ENCODE peak calls at places on chromosomes 7 and 10, in seven cellular contexts. One of them, this sample, is unnamed.

GRCh38 chr10:68516766-68517165 is 10.6 kb downstream of the SLC25A16 start:
- DNase-seq in mammary epithelial cell: no peak
- DNase-seq in body of pancreas: no peak
- DNase-seq in ovary: no peak
- DNase-seq in ascending aorta: no peak
- DNase-seq in AG04450: peak; percentile 24
- DNase-seq in A549: no peak
- DNase-seq in this sample: peak; percentile 37

GRCh38 chr7:154882931-154883474 is 119.9 kb downstream of the PAXIP1 start:
- DNase-seq in A549: no peak
- DNase-seq in ovary: no peak
- DNase-seq in body of pancreas: no peak
- DNase-seq in AG04450: no peak
- DNase-seq in mammary epithelial cell: no peak
- DNase-seq in ascending aorta: no peak
- DNase-seq in this sample: no peak

GRCh38 chr10:22503315-22504090 is 158.2 kb downstream of the SPAG6 start:
- DNase-seq in mammary epithelial cell: peak; percentile 43
- DNase-seq in ascending aorta: no peak
- DNase-seq in ovary: no peak
- DNase-seq in AG04450: no peak
- DNase-seq in A549: peak; percentile 12
- DNase-seq in body of pancreas: no peak
- DNase-seq in this sample: no peak

GRCh38 chr10:14838582-14839304 is 637 bp downstream of the HSPA14 start:
- DNase-seq in AG04450: no peak
- DNase-seq in ascending aorta: no peak
- DNase-seq in mammary epithelial cell: peak; percentile 17
- DNase-seq in ovary: peak; percentile 42
- DNase-seq in body of pancreas: peak; percentile 32
- DNase-seq in A549: peak; percentile 41
- DNase-seq in this sample: no peak

GRCh38 chr10:60395711-60396110 is 6.0 kb upstream of the ANK3 start:
- DNase-seq in AG04450: no peak
- DNase-seq in mammary epithelial cell: no peak
- DNase-seq in body of pancreas: no peak
- DNase-seq in ovary: no peak
- DNase-seq in ascending aorta: no peak
- DNase-seq in A549: no peak
- DNase-seq in this sample: no peak

GRCh38 chr10:129057856-129058663 is 409.0 kb upstream of the MGMT start:
- DNase-seq in AG04450: no peak
- DNase-seq in ovary: no peak
- DNase-seq in A549: no peak
- DNase-seq in body of pancreas: no peak
- DNase-seq in ascending aorta: no peak
- DNase-seq in mammary epithelial cell: no peak
- DNase-seq in this sample: no peak

GRCh38 chr10:122435212-122435827 is 19.1 kb upstream of the ARMS2 start:
- DNase-seq in A549: peak; percentile 36
- DNase-seq in ascending aorta: no peak
- DNase-seq in mammary epithelial cell: no peak
- DNase-seq in AG04450: no peak
- DNase-seq in ovary: no peak
- DNase-seq in body of pancreas: no peak
- DNase-seq in this sample: no peak

GRCh38 chr10:80264081-80265056 is 25.1 kb downstream of the MAT1A start:
- DNase-seq in ovary: no peak
- DNase-seq in A549: no peak
- DNase-seq in body of pancreas: no peak
- DNase-seq in mammary epithelial cell: no peak
- DNase-seq in ascending aorta: no peak
- DNase-seq in AG04450: no peak
- DNase-seq in this sample: no peak

GRCh38 chr7:114922652-114923402 is 933 bp downstream of the MDFIC start:
- DNase-seq in AG04450: no peak
- DNase-seq in ascending aorta: no peak
- DNase-seq in ovary: peak; percentile 25
- DNase-seq in mammary epithelial cell: peak; percentile 64
- DNase-seq in body of pancreas: peak; percentile 49
- DNase-seq in A549: peak; percentile 53
- DNase-seq in this sample: no peak

GRCh38 chr10:26380815-26381214 is 57.3 kb upstream of the APBB1IP start:
- DNase-seq in AG04450: no peak
- DNase-seq in ovary: no peak
- DNase-seq in body of pancreas: no peak
- DNase-seq in mammary epithelial cell: no peak
- DNase-seq in A549: peak; percentile 3
- DNase-seq in ascending aorta: no peak
- DNase-seq in this sample: no peak

GRCh38 chr10:114115661-114116060 is 58.3 kb downstream of the CCDC186 start:
- DNase-seq in ovary: no peak
- DNase-seq in AG04450: no peak
- DNase-seq in A549: no peak
- DNase-seq in ascending aorta: no peak
- DNase-seq in mammary epithelial cell: no peak
- DNase-seq in body of pancreas: no peak
- DNase-seq in this sample: no peak

GRCh38 chr7:98880485-98880884 is 2.2 kb downstream of the TRRAP start:
- DNase-seq in mammary epithelial cell: no peak
- DNase-seq in ascending aorta: no peak
- DNase-seq in A549: no peak
- DNase-seq in body of pancreas: no peak
- DNase-seq in ovary: no peak
- DNase-seq in AG04450: no peak
- DNase-seq in this sample: no peak

GRCh38 chr10:63977329-63977923 is 456.2 kb downstream of the REEP3 start:
- DNase-seq in ovary: no peak
- DNase-seq in body of pancreas: peak; percentile 33
- DNase-seq in mammary epithelial cell: peak; percentile 45
- DNase-seq in A549: peak; percentile 40
- DNase-seq in AG04450: no peak
- DNase-seq in ascending aorta: no peak
- DNase-seq in this sample: no peak

GRCh38 chr10:27258492-27258837 is 17.9 kb upstream of the ACBD5 start:
- DNase-seq in ascending aorta: no peak
- DNase-seq in AG04450: no peak
- DNase-seq in A549: no peak
- DNase-seq in body of pancreas: no peak
- DNase-seq in mammary epithelial cell: no peak
- DNase-seq in ovary: no peak
- DNase-seq in this sample: no peak

GRCh38 chr7:25083201-25083600 is 41.9 kb downstream of the CYCS start:
- DNase-seq in AG04450: no peak
- DNase-seq in mammary epithelial cell: peak; percentile 57
- DNase-seq in ascending aorta: no peak
- DNase-seq in body of pancreas: no peak
- DNase-seq in A549: no peak
- DNase-seq in ovary: no peak
- DNase-seq in this sample: no peak

GRCh38 chr10:118175148-118175547 is 128.4 kb upstream of the RAB11FIP2 start:
- DNase-seq in mammary epithelial cell: no peak
- DNase-seq in A549: no peak
- DNase-seq in AG04450: no peak
- DNase-seq in body of pancreas: no peak
- DNase-seq in ovary: no peak
- DNase-seq in ascending aorta: no peak
- DNase-seq in this sample: no peak

GRCh38 chr10:21750424-21750823 is 216.4 kb downstream of the MLLT10 start:
- DNase-seq in ovary: no peak
- DNase-seq in ascending aorta: no peak
- DNase-seq in AG04450: no peak
- DNase-seq in body of pancreas: no peak
- DNase-seq in mammary epithelial cell: no peak
- DNase-seq in A549: no peak
- DNase-seq in this sample: no peak

GRCh38 chr10:68550747-68551411 is 9.3 kb upstream of the TET1 start:
- DNase-seq in ascending aorta: no peak
- DNase-seq in A549: peak; percentile 70
- DNase-seq in ovary: peak; percentile 66
- DNase-seq in AG04450: peak; percentile 55
- DNase-seq in body of pancreas: peak; percentile 70
- DNase-seq in mammary epithelial cell: peak; percentile 63
- DNase-seq in this sample: no peak

GRCh38 chr7:84139986-84140729 is 54.4 kb downstream of the SEMA3A start:
- DNase-seq in body of pancreas: no peak
- DNase-seq in ascending aorta: no peak
- DNase-seq in mammary epithelial cell: no peak
- DNase-seq in ovary: no peak
- DNase-seq in AG04450: no peak
- DNase-seq in A549: no peak
- DNase-seq in this sample: no peak

GRCh38 chr7:85004402-85004801 is 182.5 kb downstream of the SEMA3D start:
- DNase-seq in body of pancreas: no peak
- DNase-seq in ascending aorta: no peak
- DNase-seq in AG04450: no peak
- DNase-seq in ovary: no peak
- DNase-seq in mammary epithelial cell: no peak
- DNase-seq in A549: no peak
- DNase-seq in this sample: no peak

GRCh38 chr7:47979145-47979831 is at the start of gene HUS1:
- DNase-seq in mammary epithelial cell: peak; percentile 85
- DNase-seq in A549: peak; percentile 90
- DNase-seq in body of pancreas: peak; percentile 94
- DNase-seq in AG04450: peak; percentile 59
- DNase-seq in ascending aorta: peak; percentile 71
- DNase-seq in ovary: peak; percentile 89
- DNase-seq in this sample: no peak

GRCh38 chr10:57654856-57655255 is 612.8 kb downstream of the IPMK start:
- DNase-seq in ovary: no peak
- DNase-seq in body of pancreas: no peak
- DNase-seq in AG04450: no peak
- DNase-seq in mammary epithelial cell: no peak
- DNase-seq in A549: no peak
- DNase-seq in ascending aorta: no peak
- DNase-seq in this sample: no peak

GRCh38 chr7:434891-435486 is 84.7 kb downstream of the PDGFA start:
- DNase-seq in body of pancreas: no peak
- DNase-seq in ascending aorta: no peak
- DNase-seq in A549: no peak
- DNase-seq in ovary: no peak
- DNase-seq in AG04450: no peak
- DNase-seq in mammary epithelial cell: no peak
- DNase-seq in this sample: no peak

GRCh38 chr10:79390551-79391229 is 43.4 kb downstream of the PPIF start:
- DNase-seq in ovary: peak; percentile 64
- DNase-seq in A549: no peak
- DNase-seq in mammary epithelial cell: no peak
- DNase-seq in AG04450: no peak
- DNase-seq in ascending aorta: peak; percentile 4
- DNase-seq in body of pancreas: no peak
- DNase-seq in this sample: no peak

GRCh38 chr7:82506208-82506607 is 62.6 kb upstream of the CACNA2D1 start:
- DNase-seq in ascending aorta: no peak
- DNase-seq in A549: no peak
- DNase-seq in ovary: no peak
- DNase-seq in body of pancreas: no peak
- DNase-seq in AG04450: no peak
- DNase-seq in mammary epithelial cell: no peak
- DNase-seq in this sample: no peak

GRCh38 chr10:103967433-103968142 is 648 bp downstream of the SLK start:
- DNase-seq in mammary epithelial cell: peak; percentile 42
- DNase-seq in AG04450: no peak
- DNase-seq in ascending aorta: no peak
- DNase-seq in A549: peak; percentile 36
- DNase-seq in ovary: no peak
- DNase-seq in body of pancreas: peak; percentile 18
- DNase-seq in this sample: no peak

GRCh38 chr10:126387041-126387908 is 1.0 kb downstream of the ADAM12 start:
- DNase-seq in A549: peak; percentile 70
- DNase-seq in body of pancreas: peak; percentile 61
- DNase-seq in AG04450: no peak
- DNase-seq in ascending aorta: no peak
- DNase-seq in ovary: peak; percentile 81
- DNase-seq in mammary epithelial cell: peak; percentile 46
- DNase-seq in this sample: no peak

GRCh38 chr7:94675356-94675755 is 19.4 kb upstream of the SGCE start:
- DNase-seq in A549: no peak
- DNase-seq in body of pancreas: no peak
- DNase-seq in ascending aorta: no peak
- DNase-seq in ovary: no peak
- DNase-seq in mammary epithelial cell: no peak
- DNase-seq in AG04450: no peak
- DNase-seq in this sample: no peak

GRCh38 chr10:17348111-17349008 is 106.0 kb downstream of the ST8SIA6 start:
- DNase-seq in ovary: peak; percentile 83
- DNase-seq in body of pancreas: peak; percentile 23
- DNase-seq in A549: peak; percentile 7
- DNase-seq in mammary epithelial cell: peak; percentile 95
- DNase-seq in AG04450: peak; percentile 32
- DNase-seq in ascending aorta: no peak
- DNase-seq in this sample: peak; percentile 26

GRCh38 chr7:23058412-23059096 is 44.6 kb upstream of the HYCC1 start:
- DNase-seq in mammary epithelial cell: no peak
- DNase-seq in AG04450: no peak
- DNase-seq in ascending aorta: no peak
- DNase-seq in ovary: no peak
- DNase-seq in A549: no peak
- DNase-seq in body of pancreas: no peak
- DNase-seq in this sample: no peak

GRCh38 chr7:150974468-150975391 is 3.4 kb downstream of the KCNH2 start:
- DNase-seq in ascending aorta: no peak
- DNase-seq in A549: peak; percentile 71
- DNase-seq in mammary epithelial cell: no peak
- DNase-seq in ovary: peak; percentile 66
- DNase-seq in body of pancreas: peak; percentile 45
- DNase-seq in AG04450: no peak
- DNase-seq in this sample: no peak
- TF ChIP-seq CTCF in ascending aorta: no peak
- TF ChIP-seq CTCF in A549: peak; percentile 40
- TF ChIP-seq CTCF in mammary epithelial cell: peak; percentile 35
- TF ChIP-seq CTCF in ovary: peak; percentile 10
- TF ChIP-seq CTCF in body of pancreas: no peak
- TF ChIP-seq CTCF in AG04450: peak; percentile 30
- TF ChIP-seq CTCF in this sample: peak; percentile 17

GRCh38 chr7:102410123-102410522 is 14.0 kb downstream of the PRKRIP1 start:
- DNase-seq in A549: no peak
- DNase-seq in ovary: no peak
- DNase-seq in body of pancreas: no peak
- DNase-seq in ascending aorta: no peak
- DNase-seq in AG04450: no peak
- DNase-seq in mammary epithelial cell: no peak
- DNase-seq in this sample: no peak
- H3K4me3 ChIP-seq in A549: no peak overlapping the region
- H3K4me3 ChIP-seq in ovary: no peak overlapping the region
- H3K4me3 ChIP-seq in body of pancreas: no peak overlapping the region
- H3K4me3 ChIP-seq in ascending aorta: no peak overlapping the region
- H3K4me3 ChIP-seq in AG04450: no peak overlapping the region
- H3K4me3 ChIP-seq in mammary epithelial cell: no peak overlapping the region
- H3K4me3 ChIP-seq in this sample: no peak overlapping the region

GRCh38 chr10:72375173-72375572 is 20.5 kb upstream of the DNAJB12 start:
- DNase-seq in ascending aorta: no peak
- DNase-seq in ovary: no peak
- DNase-seq in body of pancreas: no peak
- DNase-seq in A549: no peak
- DNase-seq in AG04450: no peak
- DNase-seq in mammary epithelial cell: no peak
- DNase-seq in this sample: no peak
- TF ChIP-seq CTCF in ascending aorta: no peak
- TF ChIP-seq CTCF in ovary: no peak
- TF ChIP-seq CTCF in body of pancreas: no peak
- TF ChIP-seq CTCF in A549: no peak
- TF ChIP-seq CTCF in AG04450: peak; percentile 3
- TF ChIP-seq CTCF in mammary epithelial cell: peak; percentile 2
- TF ChIP-seq CTCF in this sample: peak; percentile 28

GRCh38 chr7:139683137-139683871 is 94.5 kb downstream of the HIPK2 start:
- DNase-seq in body of pancreas: no peak
- DNase-seq in A549: no peak
- DNase-seq in AG04450: no peak
- DNase-seq in ovary: no peak
- DNase-seq in ascending aorta: no peak
- DNase-seq in mammary epithelial cell: peak; percentile 52
- DNase-seq in this sample: peak; percentile 63
- H3K4me3 ChIP-seq in body of pancreas: no peak overlapping the region
- H3K4me3 ChIP-seq in A549: no peak overlapping the region
- H3K4me3 ChIP-seq in AG04450: no peak overlapping the region
- H3K4me3 ChIP-seq in ovary: no peak overlapping the region
- H3K4me3 ChIP-seq in ascending aorta: no peak overlapping the region
- H3K4me3 ChIP-seq in mammary epithelial cell: no peak overlapping the region
- H3K4me3 ChIP-seq in this sample: no peak overlapping the region

This sample was measured in AG04449.